ENCODE peak calls at places on chromosomes 2 and 18, in nine cellular contexts. K is progenitor cell of endocrine pancreas, W is kidney, M is nephron progenitor cell, J is lower lobe of right lung, I is AG09309, Y is astrocyte, D is glutamatergic neuron, H is right lobe of liver. F is an unnamed sample.

GRCh38 chr2:176066645-176067586 is 16.8 kb downstream of the EVX2 start:
- DNase-seq in K (no peak), W (no peak), M (peak; percentile 56), J (no peak), I (no peak), Y (no peak), D (no peak), H (no peak), F (no peak)

GRCh38 chr2:95379616-95379925 is 22.9 kb upstream of the FAHD2A start:
- DNase-seq in K (no peak), W (no peak), M (no peak), J (peak; percentile 32), I (no peak), Y (no peak), D (no peak), H (no peak), F (no peak)

GRCh38 chr2:182522930-182523541 is 96.2 kb upstream of the PDE1A start:
- DNase-seq in K (no peak), W (no peak), M (no peak), J (no peak), I (no peak), Y (peak; percentile 2), D (no peak), H (no peak), F (no peak)

GRCh38 chr18:12032786-12033642 is 51.7 kb downstream of the IMPA2 start:
- DNase-seq in K (no peak), W (no peak), M (no peak), J (no peak), I (peak; percentile 40), Y (peak; percentile 54), D (no peak), H (no peak), F (peak; percentile 83)

GRCh38 chr2:202564226-202564625 is 70.5 kb upstream of the FAM117B start:
- DNase-seq in K (no peak), W (no peak), M (no peak), J (no peak), I (no peak), Y (no peak), D (no peak), H (no peak), F (peak; percentile 48)

GRCh38 chr18:57980573-57981348 is 63.3 kb upstream of the NEDD4L start:
- DNase-seq in K (no peak), W (no peak), M (no peak), J (no peak), I (no peak), Y (no peak), D (no peak), H (no peak), F (no peak)

GRCh38 chr18:76495435-76496199 is 575 bp upstream of the ZNF516 start:
- DNase-seq in K (peak; percentile 37), W (no peak), M (peak; percentile 59), J (no peak), I (no peak), Y (peak; percentile 56), D (peak; percentile 65), H (no peak), F (peak; percentile 52)

GRCh38 chr2:101395545-101396351 is 8.4 kb upstream of the CREG2 start:
- DNase-seq in K (no peak), W (no peak), M (no peak), J (no peak), I (no peak), Y (no peak), D (no peak), H (no peak), F (no peak)

GRCh38 chr2:214311931-214312749 is 98.7 kb upstream of the VWC2L start:
- DNase-seq in K (no peak), W (no peak), M (no peak), J (no peak), I (no peak), Y (peak; percentile 10), D (no peak), H (no peak), F (peak; percentile 3)

GRCh38 chr2:1593371-1594205 is 150.7 kb downstream of the PXDN start:
- DNase-seq in K (no peak), W (peak; percentile 79), M (no peak), J (peak; percentile 43), I (no peak), Y (peak; percentile 97), D (peak; percentile 94), H (no peak), F (peak; percentile 82)

GRCh38 chr2:109410021-109410815 is 203.5 kb downstream of the SEPTIN10 start:
- DNase-seq in K (no peak), W (no peak), M (peak; percentile 76), J (no peak), I (no peak), Y (no peak), D (no peak), H (no peak), F (no peak)

GRCh38 chr2:190627881-190628412 is 20.9 kb upstream of the NAB1 start:
- DNase-seq in K (no peak), W (peak; percentile 76), M (peak; percentile 28), J (no peak), I (no peak), Y (peak; percentile 12), D (peak; percentile 43), H (no peak), F (no peak)

GRCh38 chr2:45067859-45068642 is 58.8 kb upstream of the SIX2 start:
- DNase-seq in K (no peak), W (no peak), M (peak; percentile 62), J (no peak), I (peak; percentile 13), Y (no peak), D (peak; percentile 54), H (no peak), F (peak; percentile 57)

GRCh38 chr2:29238497-29238896 is 123.3 kb downstream of the CLIP4 start:
- DNase-seq in K (no peak), W (no peak), M (no peak), J (no peak), I (no peak), Y (no peak), D (peak; percentile 66), H (no peak), F (peak; percentile 70)

GRCh38 chr2:201520201-201520600 is 68.7 kb downstream of the STRADB start:
- DNase-seq in K (no peak), W (no peak), M (no peak), J (no peak), I (no peak), Y (peak; percentile 46), D (no peak), H (no peak), F (peak; percentile 73)

GRCh38 chr2:216596234-216596985 is 36.8 kb upstream of the IGFBP2 start:
- DNase-seq in K (no peak), W (no peak), M (no peak), J (no peak), I (peak; percentile 92), Y (peak; percentile 51), D (no peak), H (no peak), F (peak; percentile 92)
- TF ChIP-seq CTCF in K (no peak), W (no peak), M (no peak), J (no peak), I (no peak), Y (no peak), D (no peak), H (no peak), F (no peak)

DNA sequence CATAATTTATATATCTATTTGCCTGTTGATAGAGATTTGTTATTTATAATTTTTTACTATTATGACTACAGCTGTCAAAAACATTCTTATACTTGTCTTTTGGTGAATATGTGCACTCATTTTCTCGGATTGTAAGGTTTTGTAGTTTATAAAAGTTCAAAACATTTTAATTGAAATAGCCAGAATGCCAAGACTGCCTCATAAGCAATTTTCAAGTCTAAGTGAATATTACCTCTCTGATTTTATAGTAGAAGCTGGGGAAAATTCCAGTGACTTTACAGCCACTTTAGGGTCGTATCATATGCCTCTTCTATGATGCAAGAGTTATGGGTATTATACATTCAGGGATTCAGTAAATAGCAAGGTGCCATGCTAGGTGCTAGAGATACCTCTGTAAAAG is 21.0 kb downstream of the ZC3H6 start:
- DNase-seq in K (no peak), W (no peak), M (no peak), J (no peak), I (no peak), Y (no peak), D (no peak), H (no peak), F (no peak)
- TF ChIP-seq CTCF in K (no peak), W (no peak), M (no peak), J (no peak), I (no peak), Y (no peak), D (no peak), H (no peak), F (no peak)

GRCh38 chr18:79933765-79934164 is 17.7 kb downstream of the SLC66A2 start:
- DNase-seq in K (no peak), W (peak; percentile 26), M (no peak), J (peak; percentile 50), I (no peak), Y (peak; percentile 21), D (peak; percentile 82), H (peak; percentile 71), F (peak; percentile 79)
- TF ChIP-seq CTCF in K (peak; percentile 59), W (no peak), M (no peak), J (no peak), I (no peak), Y (peak; percentile 5), D (peak; percentile 39), H (peak; percentile 54), F (peak; percentile 58)

GRCh38 chr2:237472909-237473308 is 14.1 kb upstream of the MLPH start:
- DNase-seq in K (no peak), W (no peak), M (no peak), J (no peak), I (no peak), Y (no peak), D (no peak), H (no peak), F (no peak)

GRCh38 chr2:237473474-237474453 is 13.3 kb upstream of the MLPH start:
- DNase-seq in K (no peak), W (no peak), M (no peak), J (peak; percentile 89), I (no peak), Y (peak; percentile 89), D (no peak), H (no peak), F (peak; percentile 89)

GRCh38 chr2:237472187-237472712 is 14.8 kb upstream of the MLPH start:
- DNase-seq in K (no peak), W (no peak), M (no peak), J (no peak), I (no peak), Y (no peak), D (no peak), H (no peak), F (no peak)

GRCh38 chr2:237474511-237474911 is 12.5 kb upstream of the MLPH start:
- DNase-seq in K (no peak), W (peak; percentile 89), M (no peak), J (peak; percentile 74), I (no peak), Y (no peak), D (no peak), H (no peak), F (peak; percentile 83)

DNA sequence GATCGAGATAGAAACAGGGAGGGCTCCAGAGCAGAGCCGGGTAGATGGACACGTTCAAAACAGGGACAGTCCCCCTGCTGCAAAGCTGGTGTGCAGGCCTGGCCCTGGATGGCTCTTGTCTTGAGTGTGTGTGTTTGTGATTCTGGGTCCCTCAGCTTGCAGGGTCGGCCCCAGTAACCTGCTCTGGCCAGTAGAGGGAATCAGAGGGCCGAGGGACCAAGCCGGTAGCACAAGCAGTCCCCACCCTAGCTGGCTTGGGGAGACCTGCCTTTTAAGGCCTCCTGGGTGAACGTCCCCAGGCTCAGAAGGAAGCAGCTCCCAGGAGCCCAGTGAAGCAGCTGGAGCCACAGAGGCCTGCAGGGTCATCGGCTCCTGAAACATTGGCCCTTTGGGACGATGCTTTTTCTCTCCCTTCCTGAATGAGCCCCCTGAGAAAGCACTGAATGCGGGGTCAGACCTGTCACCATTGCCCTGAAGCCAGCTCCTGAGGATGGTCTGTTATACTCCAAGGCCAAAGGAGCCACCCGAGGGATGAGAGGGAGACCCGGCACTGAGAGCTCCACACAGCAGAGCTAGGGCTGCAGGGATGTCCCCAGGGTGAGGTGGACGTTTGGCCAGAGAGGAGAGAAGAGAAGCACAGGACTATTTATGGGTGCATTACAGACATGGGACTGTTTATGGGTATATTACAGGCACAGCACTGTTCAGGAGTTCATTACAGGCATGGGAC is 15.4 kb upstream of the MLPH start:
- DNase-seq in K (no peak), W (no peak), M (peak; percentile 36), J (peak; percentile 78), I (no peak), Y (no peak), D (peak; percentile 74), H (no peak), F (peak; percentile 80)
- TF ChIP-seq CTCF in K (peak; percentile 57), W (peak; percentile 10), M (peak; percentile 38), J (peak; percentile 69), I (peak; percentile 85), Y (peak; percentile 37), D (peak; percentile 61), H (peak; percentile 65), F (peak; percentile 87)

F was measured in choroid plexus epithelial cell.